ENCODE peak calls at places on chromosomes 4 and X, in eight cellular contexts. One of them, this sample, is unnamed.

GRCh38 chr4:163495900-163496299 is 1.4 kb downstream of the TMA16 start:
- DNase-seq in type B pancreatic cell: no peak
- DNase-seq in GM20000: peak; percentile 28
- DNase-seq in tibial artery: no peak
- DNase-seq in CD8-positive, alpha-beta T cell: no peak
- DNase-seq in lung: no peak
- DNase-seq in IMR-90: no peak
- DNase-seq in A549: no peak
- DNase-seq in this sample: no peak

GRCh38 chr4:38075370-38076152 is 115.4 kb downstream of the PTTG2 start:
- DNase-seq in tibial artery: no peak
- DNase-seq in GM20000: peak; percentile 28
- DNase-seq in CD8-positive, alpha-beta T cell: no peak
- DNase-seq in lung: no peak
- DNase-seq in type B pancreatic cell: no peak
- DNase-seq in IMR-90: peak; percentile 43
- DNase-seq in A549: no peak
- DNase-seq in this sample: no peak

GRCh38 chrX:69429339-69430014 is 74.6 kb upstream of the NALF2 start:
- DNase-seq in A549: no peak
- DNase-seq in lung: no peak
- DNase-seq in CD8-positive, alpha-beta T cell: no peak
- DNase-seq in GM20000: no peak
- DNase-seq in tibial artery: no peak
- DNase-seq in IMR-90: no peak
- DNase-seq in type B pancreatic cell: no peak
- DNase-seq in this sample: no peak

GRCh38 chr4:40205259-40206198 is 8.7 kb downstream of the RHOH start:
- DNase-seq in IMR-90: no peak
- DNase-seq in GM20000: no peak
- DNase-seq in CD8-positive, alpha-beta T cell: no peak
- DNase-seq in type B pancreatic cell: no peak
- DNase-seq in lung: no peak
- DNase-seq in tibial artery: no peak
- DNase-seq in A549: no peak
- DNase-seq in this sample: no peak

GRCh38 chr4:32775049-32775448 is 2054.9 kb downstream of the PCDH7 start:
- DNase-seq in tibial artery: no peak
- DNase-seq in GM20000: no peak
- DNase-seq in IMR-90: no peak
- DNase-seq in A549: no peak
- DNase-seq in lung: no peak
- DNase-seq in type B pancreatic cell: no peak
- DNase-seq in CD8-positive, alpha-beta T cell: no peak
- DNase-seq in this sample: no peak

GRCh38 chr4:101864660-101865059 is 74.1 kb downstream of the BANK1 start:
- DNase-seq in CD8-positive, alpha-beta T cell: no peak
- DNase-seq in IMR-90: no peak
- DNase-seq in A549: no peak
- DNase-seq in GM20000: no peak
- DNase-seq in tibial artery: no peak
- DNase-seq in lung: no peak
- DNase-seq in type B pancreatic cell: no peak
- DNase-seq in this sample: no peak

GRCh38 chrX:150486011-150486410 is 82.4 kb upstream of the MTM1 start:
- DNase-seq in type B pancreatic cell: no peak
- DNase-seq in lung: no peak
- DNase-seq in tibial artery: peak; percentile 24
- DNase-seq in IMR-90: peak; percentile 59
- DNase-seq in A549: peak; percentile 45
- DNase-seq in CD8-positive, alpha-beta T cell: peak; percentile 24
- DNase-seq in GM20000: peak; percentile 6
- DNase-seq in this sample: no peak

GRCh38 chr4:121785479-121785878 is 15.6 kb upstream of the EXOSC9 start:
- DNase-seq in A549: no peak
- DNase-seq in IMR-90: no peak
- DNase-seq in CD8-positive, alpha-beta T cell: no peak
- DNase-seq in tibial artery: no peak
- DNase-seq in lung: no peak
- DNase-seq in type B pancreatic cell: no peak
- DNase-seq in GM20000: no peak
- DNase-seq in this sample: no peak

GRCh38 chr4:139024686-139025085 is 9.1 kb downstream of the NOCT start:
- DNase-seq in type B pancreatic cell: no peak
- DNase-seq in GM20000: no peak
- DNase-seq in tibial artery: no peak
- DNase-seq in A549: no peak
- DNase-seq in lung: no peak
- DNase-seq in IMR-90: no peak
- DNase-seq in CD8-positive, alpha-beta T cell: no peak
- DNase-seq in this sample: no peak

GRCh38 chr4:128380306-128380705 is 92.7 kb upstream of the PGRMC2 start:
- DNase-seq in GM20000: no peak
- DNase-seq in tibial artery: no peak
- DNase-seq in CD8-positive, alpha-beta T cell: no peak
- DNase-seq in IMR-90: no peak
- DNase-seq in A549: no peak
- DNase-seq in lung: no peak
- DNase-seq in type B pancreatic cell: no peak
- DNase-seq in this sample: no peak

GRCh38 chr4:177005801-177006230 is 213.1 kb upstream of the VEGFC start:
- DNase-seq in IMR-90: peak; percentile 84
- DNase-seq in GM20000: no peak
- DNase-seq in lung: no peak
- DNase-seq in CD8-positive, alpha-beta T cell: no peak
- DNase-seq in type B pancreatic cell: no peak
- DNase-seq in tibial artery: no peak
- DNase-seq in A549: no peak
- DNase-seq in this sample: no peak

GRCh38 chrX:154047266-154047665 is 27.6 kb upstream of the IRAK1 start:
- DNase-seq in CD8-positive, alpha-beta T cell: no peak
- DNase-seq in GM20000: no peak
- DNase-seq in IMR-90: peak; percentile 17
- DNase-seq in tibial artery: no peak
- DNase-seq in lung: no peak
- DNase-seq in A549: no peak
- DNase-seq in type B pancreatic cell: no peak
- DNase-seq in this sample: no peak

GRCh38 chr4:117983541-117984451 is 50.5 kb upstream of the NDST3 start:
- DNase-seq in CD8-positive, alpha-beta T cell: no peak
- DNase-seq in GM20000: no peak
- DNase-seq in lung: no peak
- DNase-seq in tibial artery: no peak
- DNase-seq in IMR-90: peak; percentile 0
- DNase-seq in A549: no peak
- DNase-seq in type B pancreatic cell: no peak
- DNase-seq in this sample: no peak

GRCh38 chrX:133468081-133468480 is 52.8 kb upstream of the GPC4 start:
- DNase-seq in tibial artery: no peak
- DNase-seq in A549: no peak
- DNase-seq in CD8-positive, alpha-beta T cell: no peak
- DNase-seq in GM20000: no peak
- DNase-seq in IMR-90: no peak
- DNase-seq in lung: no peak
- DNase-seq in type B pancreatic cell: no peak
- DNase-seq in this sample: no peak

GRCh38 chrX:46380148-46380752 is 165.0 kb downstream of the ZNF674 start:
- DNase-seq in tibial artery: no peak
- DNase-seq in IMR-90: no peak
- DNase-seq in A549: no peak
- DNase-seq in lung: no peak
- DNase-seq in type B pancreatic cell: no peak
- DNase-seq in GM20000: no peak
- DNase-seq in CD8-positive, alpha-beta T cell: no peak
- DNase-seq in this sample: no peak

GRCh38 chr4:57080781-57081650 is 29.2 kb downstream of the IGFBP7 start:
- DNase-seq in IMR-90: peak; percentile 98
- DNase-seq in A549: no peak
- DNase-seq in GM20000: no peak
- DNase-seq in lung: no peak
- DNase-seq in type B pancreatic cell: no peak
- DNase-seq in tibial artery: no peak
- DNase-seq in CD8-positive, alpha-beta T cell: no peak
- DNase-seq in this sample: no peak

GRCh38 chr4:139858436-139859225 is 193.0 kb downstream of the MGST2 start:
- DNase-seq in lung: no peak
- DNase-seq in type B pancreatic cell: no peak
- DNase-seq in IMR-90: no peak
- DNase-seq in CD8-positive, alpha-beta T cell: no peak
- DNase-seq in tibial artery: no peak
- DNase-seq in GM20000: peak; percentile 64
- DNase-seq in A549: no peak
- DNase-seq in this sample: no peak

GRCh38 chr4:2462992-2463762 is 5.7 kb upstream of the RNF4 start:
- DNase-seq in lung: no peak
- DNase-seq in IMR-90: no peak
- DNase-seq in tibial artery: no peak
- DNase-seq in CD8-positive, alpha-beta T cell: no peak
- DNase-seq in A549: no peak
- DNase-seq in GM20000: no peak
- DNase-seq in type B pancreatic cell: no peak
- DNase-seq in this sample: no peak
- TF ChIP-seq CTCF in lung: no peak
- TF ChIP-seq CTCF in IMR-90: no peak
- TF ChIP-seq CTCF in tibial artery: no peak
- TF ChIP-seq CTCF in CD8-positive, alpha-beta T cell: no peak
- TF ChIP-seq CTCF in A549: no peak
- TF ChIP-seq CTCF in GM20000: no peak
- TF ChIP-seq CTCF in type B pancreatic cell: peak; percentile 46
- TF ChIP-seq CTCF in this sample: no peak

DNA sequence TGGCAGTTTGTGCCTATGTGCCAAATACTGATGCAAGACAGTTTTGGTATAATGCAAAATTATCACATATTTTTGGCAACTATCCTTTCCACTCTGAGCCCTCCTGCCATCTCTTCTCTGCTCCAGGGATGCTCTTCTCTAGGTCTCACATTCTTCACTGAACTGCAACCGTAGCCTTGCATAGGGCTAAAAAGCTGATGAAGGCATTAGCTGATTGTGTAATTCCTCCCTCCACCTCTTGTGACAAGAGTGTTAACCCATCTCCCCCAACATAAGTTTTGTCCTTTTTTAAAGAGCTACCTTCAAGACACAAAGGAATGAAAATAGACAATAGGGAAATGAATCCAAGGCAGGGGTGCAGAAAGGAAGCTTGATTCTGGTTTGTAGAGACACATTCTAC is 33.1 kb upstream of the ANK2 start:
- DNase-seq in tibial artery: no peak
- DNase-seq in IMR-90: no peak
- DNase-seq in A549: no peak
- DNase-seq in CD8-positive, alpha-beta T cell: no peak
- DNase-seq in type B pancreatic cell: no peak
- DNase-seq in GM20000: no peak
- DNase-seq in lung: no peak
- DNase-seq in this sample: no peak
- TF ChIP-seq CTCF in tibial artery: no peak
- TF ChIP-seq CTCF in IMR-90: no peak
- TF ChIP-seq CTCF in A549: no peak
- TF ChIP-seq CTCF in CD8-positive, alpha-beta T cell: no peak
- TF ChIP-seq CTCF in type B pancreatic cell: no peak
- TF ChIP-seq CTCF in GM20000: no peak
- TF ChIP-seq CTCF in lung: no peak
- TF ChIP-seq CTCF in this sample: no peak

DNA sequence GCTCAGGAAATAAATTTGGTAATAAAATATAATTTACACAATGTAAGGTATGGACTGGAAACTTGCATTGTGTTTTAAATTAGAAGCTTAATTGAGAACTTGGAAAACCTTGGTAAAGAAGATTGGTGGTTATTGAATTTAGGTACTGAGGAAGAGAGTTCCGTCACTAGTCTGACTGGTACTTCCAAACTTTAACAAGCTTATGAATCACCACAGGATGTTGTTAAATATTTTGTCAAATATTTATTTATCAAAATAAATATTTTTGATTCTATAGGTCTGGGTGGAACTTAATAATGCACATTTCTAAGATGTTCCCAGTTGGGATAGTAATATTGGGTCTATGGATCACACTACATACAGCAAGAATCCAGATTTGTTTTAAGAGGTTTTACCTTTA is 992.2 kb downstream of the ARAP2 start:
- DNase-seq in type B pancreatic cell: no peak
- DNase-seq in IMR-90: no peak
- DNase-seq in tibial artery: no peak
- DNase-seq in CD8-positive, alpha-beta T cell: no peak
- DNase-seq in GM20000: no peak
- DNase-seq in A549: no peak
- DNase-seq in lung: no peak
- DNase-seq in this sample: no peak
- TF ChIP-seq CTCF in type B pancreatic cell: no peak
- TF ChIP-seq CTCF in IMR-90: no peak
- TF ChIP-seq CTCF in tibial artery: no peak
- TF ChIP-seq CTCF in CD8-positive, alpha-beta T cell: no peak
- TF ChIP-seq CTCF in GM20000: no peak
- TF ChIP-seq CTCF in A549: no peak
- TF ChIP-seq CTCF in lung: no peak
- TF ChIP-seq CTCF in this sample: no peak

GRCh38 chr4:113293673-113294072 is 244.2 kb downstream of the ANK2 start:
- DNase-seq in IMR-90: no peak
- DNase-seq in A549: no peak
- DNase-seq in tibial artery: no peak
- DNase-seq in GM20000: no peak
- DNase-seq in CD8-positive, alpha-beta T cell: no peak
- DNase-seq in type B pancreatic cell: no peak
- DNase-seq in lung: no peak
- DNase-seq in this sample: no peak
- TF ChIP-seq CTCF in IMR-90: no peak
- TF ChIP-seq CTCF in A549: no peak
- TF ChIP-seq CTCF in tibial artery: peak; percentile 8
- TF ChIP-seq CTCF in GM20000: no peak
- TF ChIP-seq CTCF in CD8-positive, alpha-beta T cell: no peak
- TF ChIP-seq CTCF in type B pancreatic cell: peak; percentile 38
- TF ChIP-seq CTCF in lung: no peak
- TF ChIP-seq CTCF in this sample: no peak

GRCh38 chrX:139932077-139932900 is 564 bp downstream of the ATP11C start:
- DNase-seq in IMR-90: peak; percentile 26
- DNase-seq in type B pancreatic cell: peak; percentile 75
- DNase-seq in GM20000: peak; percentile 69
- DNase-seq in tibial artery: peak; percentile 25
- DNase-seq in lung: peak; percentile 29
- DNase-seq in CD8-positive, alpha-beta T cell: peak; percentile 34
- DNase-seq in A549: peak; percentile 33
- DNase-seq in this sample: peak; percentile 32

GRCh38 chrX:139932901-139933796 is at the start of gene ATP11C:
- DNase-seq in tibial artery: peak; percentile 80
- DNase-seq in CD8-positive, alpha-beta T cell: peak; percentile 80
- DNase-seq in type B pancreatic cell: peak; percentile 80
- DNase-seq in GM20000: peak; percentile 84
- DNase-seq in IMR-90: peak; percentile 83
- DNase-seq in A549: peak; percentile 56
- DNase-seq in lung: peak; percentile 81
- DNase-seq in this sample: peak; percentile 56

GRCh38 chrX:139933904-139934303 is 1.1 kb upstream of the ATP11C start:
- DNase-seq in A549: peak; percentile 13
- DNase-seq in IMR-90: no peak
- DNase-seq in type B pancreatic cell: no peak
- DNase-seq in GM20000: no peak
- DNase-seq in CD8-positive, alpha-beta T cell: no peak
- DNase-seq in tibial artery: no peak
- DNase-seq in lung: no peak
- DNase-seq in this sample: no peak

GRCh38 chrX:139931646-139932076 is 1.2 kb downstream of the ATP11C start:
- DNase-seq in GM20000: no peak
- DNase-seq in lung: no peak
- DNase-seq in tibial artery: no peak
- DNase-seq in CD8-positive, alpha-beta T cell: peak; percentile 23
- DNase-seq in IMR-90: no peak
- DNase-seq in A549: no peak
- DNase-seq in type B pancreatic cell: no peak
- DNase-seq in this sample: peak; percentile 39

GRCh38 chrX:139936259-139936658 is 3.4 kb upstream of the ATP11C start:
- DNase-seq in CD8-positive, alpha-beta T cell: no peak
- DNase-seq in type B pancreatic cell: no peak
- DNase-seq in tibial artery: no peak
- DNase-seq in IMR-90: no peak
- DNase-seq in lung: no peak
- DNase-seq in A549: peak; percentile 7
- DNase-seq in GM20000: no peak
- DNase-seq in this sample: no peak
- TF ChIP-seq CTCF in CD8-positive, alpha-beta T cell: no peak
- TF ChIP-seq CTCF in type B pancreatic cell: no peak
- TF ChIP-seq CTCF in tibial artery: no peak
- TF ChIP-seq CTCF in IMR-90: no peak
- TF ChIP-seq CTCF in lung: no peak
- TF ChIP-seq CTCF in A549: no peak
- TF ChIP-seq CTCF in GM20000: no peak
- TF ChIP-seq CTCF in this sample: no peak